ENCODE peak calls at places on chromosomes 12 and 14, in four cellular contexts. One of them, this sample, is unnamed. For H3K36me3, the result is how much of the 10 kb centered on the place peaks cover.

GRCh38 chr14:85824526-85824925 is 294.6 kb downstream of the FLRT2 start:
- DNase-seq in tibial nerve: no peak
- DNase-seq in DND-41: no peak
- DNase-seq in MG63: no peak
- DNase-seq in this sample: no peak

GRCh38 chr12:91695964-91696363 is 449.7 kb downstream of the BTG1 start:
- DNase-seq in tibial nerve: no peak
- DNase-seq in DND-41: no peak
- DNase-seq in MG63: no peak
- DNase-seq in this sample: no peak

GRCh38 chr12:94770777-94771176 is 120.4 kb upstream of the TMCC3 start:
- DNase-seq in MG63: no peak
- DNase-seq in DND-41: no peak
- DNase-seq in tibial nerve: no peak
- DNase-seq in this sample: no peak

GRCh38 chr14:99568567-99569560 is 35.1 kb downstream of the CCDC85C start:
- DNase-seq in DND-41: no peak
- DNase-seq in MG63: no peak
- DNase-seq in tibial nerve: no peak
- DNase-seq in this sample: no peak

GRCh38 chr14:43535231-43535838 is 971.7 kb downstream of the FSCB start:
- DNase-seq in tibial nerve: no peak
- DNase-seq in MG63: no peak
- DNase-seq in DND-41: no peak
- DNase-seq in this sample: no peak

GRCh38 chr14:59422069-59422881 is 42.9 kb downstream of the GPR135 start:
- DNase-seq in MG63: no peak
- DNase-seq in tibial nerve: no peak
- DNase-seq in DND-41: no peak
- DNase-seq in this sample: no peak

GRCh38 chr12:12681061-12681765 is 14.8 kb downstream of the GPR19 start:
- DNase-seq in MG63: no peak
- DNase-seq in tibial nerve: no peak
- DNase-seq in DND-41: no peak
- DNase-seq in this sample: no peak

GRCh38 chr12:7158866-7159600 is 28.9 kb downstream of the CLSTN3 start:
- DNase-seq in tibial nerve: no peak
- DNase-seq in DND-41: no peak
- DNase-seq in MG63: peak
- DNase-seq in this sample: no peak

GRCh38 chr12:114995891-114996290 is 311.9 kb upstream of the TBX3 start:
- DNase-seq in MG63: peak
- DNase-seq in DND-41: no peak
- DNase-seq in tibial nerve: no peak
- DNase-seq in this sample: no peak

GRCh38 chr14:95261616-95262510 is 57.8 kb downstream of the CLMN start:
- DNase-seq in DND-41: no peak
- DNase-seq in MG63: no peak
- DNase-seq in tibial nerve: no peak
- DNase-seq in this sample: no peak

GRCh38 chr12:110073049-110073831 is 24.9 kb upstream of the C12orf76 start:
- DNase-seq in tibial nerve: peak
- DNase-seq in MG63: peak
- DNase-seq in DND-41: peak
- DNase-seq in this sample: no peak

GRCh38 chr12:9406564-9407424 is 198.6 kb upstream of the PZP start:
- DNase-seq in MG63: no peak
- DNase-seq in DND-41: no peak
- DNase-seq in tibial nerve: no peak
- DNase-seq in this sample: no peak

GRCh38 chr12:111758120-111758561 is 8.6 kb upstream of the ALDH2 start:
- DNase-seq in tibial nerve: no peak
- DNase-seq in DND-41: no peak
- DNase-seq in MG63: no peak
- DNase-seq in this sample: no peak

GRCh38 chr14:60642790-60643397 is 6.4 kb downstream of the SIX1 start:
- DNase-seq in DND-41: no peak
- DNase-seq in MG63: no peak
- DNase-seq in tibial nerve: no peak
- DNase-seq in this sample: no peak

GRCh38 chr12:34347367-34347766 is 325.1 kb downstream of the ALG10 start:
- DNase-seq in MG63: peak
- DNase-seq in tibial nerve: no peak
- DNase-seq in DND-41: no peak
- DNase-seq in this sample: no peak

GRCh38 chr12:93569301-93569655 is 3.2 kb upstream of the SOCS2 start:
- DNase-seq in MG63: no peak
- DNase-seq in DND-41: no peak
- DNase-seq in tibial nerve: no peak
- DNase-seq in this sample: no peak

GRCh38 chr12:93569656-93570551 is 2.6 kb upstream of the SOCS2 start:
- DNase-seq in DND-41: peak
- DNase-seq in MG63: peak
- DNase-seq in tibial nerve: peak
- DNase-seq in this sample: peak

GRCh38 chr12:93571854-93572711 is at the start of gene SOCS2:
- DNase-seq in DND-41: peak
- DNase-seq in MG63: no peak
- DNase-seq in tibial nerve: no peak
- DNase-seq in this sample: peak

GRCh38 chr12:93571360-93571853 is 1.1 kb upstream of the SOCS2 start:
- DNase-seq in MG63: peak
- DNase-seq in DND-41: peak
- DNase-seq in tibial nerve: peak
- DNase-seq in this sample: peak

GRCh38 chr12:93570552-93571359 is 1.7 kb upstream of the SOCS2 start:
- DNase-seq in DND-41: peak
- DNase-seq in tibial nerve: peak
- DNase-seq in MG63: peak
- DNase-seq in this sample: peak
- H3K4me3 ChIP-seq in DND-41: peak
- H3K4me3 ChIP-seq in tibial nerve: peak
- H3K4me3 ChIP-seq in MG63: peak
- H3K4me3 ChIP-seq in this sample: peak

DNA sequence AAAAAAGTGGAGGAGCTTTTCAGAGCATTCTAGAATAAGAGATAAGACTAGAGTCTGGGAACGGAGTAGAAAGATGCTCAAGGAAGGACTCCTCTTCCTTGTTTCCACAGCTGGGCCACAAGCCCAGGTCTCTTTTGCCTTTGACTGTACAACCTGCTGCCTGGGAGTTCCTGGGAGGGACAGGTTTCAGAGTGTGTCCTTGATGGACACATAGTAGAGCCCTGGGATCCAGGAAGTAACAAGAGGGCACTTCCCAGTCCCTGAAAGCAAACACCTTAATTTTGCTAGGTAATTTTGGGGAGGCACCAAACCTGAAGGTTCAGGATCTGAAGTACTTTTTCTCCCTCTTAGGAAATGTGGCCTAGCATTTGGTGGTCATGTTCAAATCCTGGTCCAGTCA is 44.4 kb downstream of the CHST11 start:
- DNase-seq in MG63: no peak
- DNase-seq in tibial nerve: no peak
- DNase-seq in DND-41: no peak
- DNase-seq in this sample: no peak
- H3K36me3 ChIP-seq in MG63: under half
- H3K36me3 ChIP-seq in tibial nerve: under half
- H3K36me3 ChIP-seq in DND-41: half or more
- H3K36me3 ChIP-seq in this sample: under half

GRCh38 chr12:103586791-103587370 is at the start of gene STAB2:
- DNase-seq in tibial nerve: no peak
- DNase-seq in MG63: no peak
- DNase-seq in DND-41: no peak
- DNase-seq in this sample: no peak

GRCh38 chr12:103590271-103590670 is 3.2 kb downstream of the STAB2 start:
- DNase-seq in MG63: no peak
- DNase-seq in tibial nerve: no peak
- DNase-seq in DND-41: no peak
- DNase-seq in this sample: no peak

GRCh38 chr12:103586132-103586531 is 941 bp upstream of the STAB2 start:
- DNase-seq in DND-41: no peak
- DNase-seq in MG63: no peak
- DNase-seq in tibial nerve: no peak
- DNase-seq in this sample: no peak

GRCh38 chr12:103589517-103589916 is 2.4 kb downstream of the STAB2 start:
- DNase-seq in tibial nerve: no peak
- DNase-seq in MG63: no peak
- DNase-seq in DND-41: no peak
- DNase-seq in this sample: no peak

DNA sequence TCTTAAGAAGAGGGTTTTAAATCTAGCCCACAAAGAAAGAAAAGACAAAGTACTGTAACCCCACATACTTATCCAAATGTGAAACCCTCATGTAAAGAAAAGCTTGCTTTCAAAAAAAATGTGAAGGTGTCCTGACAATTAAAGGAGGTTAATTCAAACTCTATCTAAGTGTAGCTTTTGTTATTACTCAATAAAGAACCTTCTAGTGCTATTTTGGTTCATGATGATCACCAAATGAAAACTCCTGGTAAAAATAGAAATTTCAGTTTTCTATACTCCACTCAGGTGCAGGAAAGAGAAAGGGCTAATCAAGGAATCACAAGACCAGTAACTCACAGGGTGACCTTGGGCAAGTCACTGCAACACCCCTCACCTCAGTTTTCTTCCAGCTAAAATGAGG is 1.6 kb downstream of the STAB2 start:
- DNase-seq in MG63: no peak
- DNase-seq in tibial nerve: no peak
- DNase-seq in DND-41: no peak
- DNase-seq in this sample: no peak
- H3K4me3 ChIP-seq in MG63: no peak
- H3K4me3 ChIP-seq in tibial nerve: no peak
- H3K4me3 ChIP-seq in DND-41: no peak
- H3K4me3 ChIP-seq in this sample: no peak

DNA sequence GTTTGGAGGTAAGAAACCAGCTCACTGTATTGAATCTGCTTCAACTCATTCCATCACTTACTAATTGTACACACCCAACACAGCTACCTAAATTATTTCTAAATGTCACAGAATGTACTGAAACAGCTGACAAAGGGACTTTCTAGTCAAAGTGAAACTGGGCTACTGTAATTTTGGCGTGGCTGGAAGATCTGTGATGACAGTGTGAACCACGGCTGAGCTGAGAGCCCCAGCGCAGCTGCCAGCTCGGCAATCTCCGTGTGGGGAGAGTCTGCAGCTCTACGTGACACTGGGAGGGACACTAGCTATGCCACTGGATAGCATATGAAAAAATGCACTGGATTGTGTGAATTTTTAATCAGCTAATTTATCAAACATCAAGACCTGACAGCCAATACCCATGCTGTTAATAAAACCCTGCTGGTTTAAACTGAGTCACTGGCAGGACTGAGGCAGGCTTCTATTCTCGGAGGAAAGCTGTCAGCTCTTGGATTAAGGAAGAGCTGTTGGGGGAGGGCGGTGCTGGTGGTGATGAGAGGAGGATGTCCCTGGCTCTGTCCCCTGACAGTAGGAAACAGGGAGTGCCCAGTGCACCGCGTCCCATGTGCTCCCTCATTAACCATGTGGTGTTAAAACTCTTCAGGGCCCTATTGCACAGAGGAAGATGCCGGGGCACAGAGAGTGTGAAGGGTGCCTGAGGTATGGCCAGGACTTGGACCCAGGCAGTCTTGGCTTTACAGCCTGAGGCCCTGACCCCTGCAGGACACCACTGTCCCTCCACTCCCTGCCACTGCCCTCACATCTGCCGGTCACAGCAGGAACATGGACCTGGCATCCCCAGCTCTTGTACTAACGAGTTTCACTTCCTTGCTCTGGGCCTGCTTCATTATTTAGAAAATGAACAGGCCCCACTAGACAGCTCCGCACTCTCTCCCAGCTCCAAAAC is 13.3 kb downstream of the SLC15A4 start:
- DNase-seq in MG63: peak
- DNase-seq in DND-41: no peak
- DNase-seq in tibial nerve: no peak
- DNase-seq in this sample: no peak
- H3K36me3 ChIP-seq in MG63: half or more
- H3K36me3 ChIP-seq in DND-41: half or more
- H3K36me3 ChIP-seq in tibial nerve: under half
- H3K36me3 ChIP-seq in this sample: under half

GRCh38 chr12:42473130-42473529 is 116.4 kb downstream of the PRICKLE1 start:
- DNase-seq in tibial nerve: no peak
- DNase-seq in MG63: no peak
- DNase-seq in DND-41: no peak
- DNase-seq in this sample: no peak

GRCh38 chr12:42468853-42469252 is 120.7 kb downstream of the PRICKLE1 start:
- DNase-seq in tibial nerve: no peak
- DNase-seq in MG63: no peak
- DNase-seq in DND-41: no peak
- DNase-seq in this sample: no peak

GRCh38 chr12:42468341-42468821 is 121.2 kb downstream of the PRICKLE1 start:
- DNase-seq in DND-41: no peak
- DNase-seq in MG63: no peak
- DNase-seq in tibial nerve: no peak
- DNase-seq in this sample: no peak

GRCh38 chr12:42473561-42473960 is 116.0 kb downstream of the PRICKLE1 start:
- DNase-seq in MG63: no peak
- DNase-seq in tibial nerve: no peak
- DNase-seq in DND-41: no peak
- DNase-seq in this sample: no peak

GRCh38 chr12:42469355-42470006 is 120.1 kb downstream of the PRICKLE1 start:
- DNase-seq in tibial nerve: no peak
- DNase-seq in DND-41: no peak
- DNase-seq in MG63: no peak
- DNase-seq in this sample: no peak
- H3K4me3 ChIP-seq in tibial nerve: no peak
- H3K4me3 ChIP-seq in DND-41: no peak
- H3K4me3 ChIP-seq in MG63: no peak
- H3K4me3 ChIP-seq in this sample: no peak

GRCh38 chr12:53039851-53040250 is 10.0 kb upstream of the TNS2 start:
- DNase-seq in tibial nerve: no peak
- DNase-seq in DND-41: no peak
- DNase-seq in MG63: no peak
- DNase-seq in this sample: no peak

GRCh38 chr12:53034459-53034858 is 15.4 kb upstream of the TNS2 start:
- DNase-seq in DND-41: no peak
- DNase-seq in MG63: no peak
- DNase-seq in tibial nerve: no peak
- DNase-seq in this sample: no peak

GRCh38 chr12:53031616-53032015 is 18.2 kb upstream of the TNS2 start:
- DNase-seq in MG63: no peak
- DNase-seq in tibial nerve: no peak
- DNase-seq in DND-41: no peak
- DNase-seq in this sample: no peak

GRCh38 chr12:53036802-53037201 is 13.1 kb upstream of the TNS2 start:
- DNase-seq in MG63: no peak
- DNase-seq in tibial nerve: no peak
- DNase-seq in DND-41: no peak
- DNase-seq in this sample: no peak
- H3K36me3 ChIP-seq in MG63: half or more
- H3K36me3 ChIP-seq in tibial nerve: under half
- H3K36me3 ChIP-seq in DND-41: half or more
- H3K36me3 ChIP-seq in this sample: under half